ENCODE peak calls at places on chromosomes 7 and 10, in four cellular contexts. One of them, this sample, is unnamed.

GRCh38 chr10:49169776-49170175 is 18.4 kb downstream of the TMEM273 start:
- DNase-seq in progenitor cell of endocrine pancreas: no peak
- DNase-seq in caudate nucleus: no peak
- DNase-seq in CD8-positive, alpha-beta T cell: no peak
- DNase-seq in this sample: no peak

GRCh38 chr10:3741688-3742461 is 43.1 kb downstream of the KLF6 start:
- DNase-seq in progenitor cell of endocrine pancreas: no peak
- DNase-seq in CD8-positive, alpha-beta T cell: peak
- DNase-seq in caudate nucleus: no peak
- DNase-seq in this sample: no peak

GRCh38 chr7:101906291-101907260 is 89.2 kb downstream of the CUX1 start:
- DNase-seq in CD8-positive, alpha-beta T cell: no peak
- DNase-seq in caudate nucleus: no peak
- DNase-seq in progenitor cell of endocrine pancreas: no peak
- DNase-seq in this sample: no peak

GRCh38 chr10:12902135-12902572 is 99.4 kb downstream of the CCDC3 start:
- DNase-seq in caudate nucleus: peak
- DNase-seq in CD8-positive, alpha-beta T cell: peak
- DNase-seq in progenitor cell of endocrine pancreas: peak
- DNase-seq in this sample: no peak

GRCh38 chr10:17046989-17047388 is 82.6 kb downstream of the CUBN start:
- DNase-seq in CD8-positive, alpha-beta T cell: no peak
- DNase-seq in caudate nucleus: no peak
- DNase-seq in progenitor cell of endocrine pancreas: no peak
- DNase-seq in this sample: no peak

GRCh38 chr10:102432162-102432950 is at the start of gene CUEDC2:
- DNase-seq in CD8-positive, alpha-beta T cell: peak
- DNase-seq in progenitor cell of endocrine pancreas: peak
- DNase-seq in caudate nucleus: peak
- DNase-seq in this sample: peak

GRCh38 chr10:77501152-77501845 is 136.3 kb downstream of the KCNMA1 start:
- DNase-seq in CD8-positive, alpha-beta T cell: no peak
- DNase-seq in progenitor cell of endocrine pancreas: no peak
- DNase-seq in caudate nucleus: peak
- DNase-seq in this sample: no peak

GRCh38 chr10:91551856-91552255 is 81.0 kb downstream of the PPP1R3C start:
- DNase-seq in caudate nucleus: no peak
- DNase-seq in CD8-positive, alpha-beta T cell: no peak
- DNase-seq in progenitor cell of endocrine pancreas: no peak
- DNase-seq in this sample: peak

GRCh38 chr7:96157856-96158255 is 164.0 kb downstream of the SLC25A13 start:
- DNase-seq in caudate nucleus: no peak
- DNase-seq in progenitor cell of endocrine pancreas: no peak
- DNase-seq in CD8-positive, alpha-beta T cell: no peak
- DNase-seq in this sample: no peak

GRCh38 chr7:88485811-88486210 is 179.1 kb upstream of the STEAP4 start:
- DNase-seq in caudate nucleus: no peak
- DNase-seq in CD8-positive, alpha-beta T cell: no peak
- DNase-seq in progenitor cell of endocrine pancreas: no peak
- DNase-seq in this sample: no peak

GRCh38 chr10:79937256-79937635 is 11.7 kb downstream of the SFTPD start:
- DNase-seq in progenitor cell of endocrine pancreas: no peak
- DNase-seq in caudate nucleus: no peak
- DNase-seq in CD8-positive, alpha-beta T cell: no peak
- DNase-seq in this sample: no peak

GRCh38 chr7:117034851-117035462 is 81.7 kb downstream of the ST7 start:
- DNase-seq in CD8-positive, alpha-beta T cell: no peak
- DNase-seq in progenitor cell of endocrine pancreas: no peak
- DNase-seq in caudate nucleus: no peak
- DNase-seq in this sample: no peak

GRCh38 chr10:62442894-62443674 is 68.9 kb downstream of the ZNF365 start:
- DNase-seq in caudate nucleus: no peak
- DNase-seq in progenitor cell of endocrine pancreas: no peak
- DNase-seq in CD8-positive, alpha-beta T cell: no peak
- DNase-seq in this sample: no peak

GRCh38 chr7:151799506-151799905 is 77.4 kb downstream of the PRKAG2 start:
- DNase-seq in progenitor cell of endocrine pancreas: no peak
- DNase-seq in caudate nucleus: no peak
- DNase-seq in CD8-positive, alpha-beta T cell: no peak
- DNase-seq in this sample: no peak

GRCh38 chr10:115171392-115171960 is 78.3 kb downstream of the ATRNL1 start:
- DNase-seq in CD8-positive, alpha-beta T cell: no peak
- DNase-seq in caudate nucleus: no peak
- DNase-seq in progenitor cell of endocrine pancreas: no peak
- DNase-seq in this sample: no peak

GRCh38 chr7:2193120-2193519 is 39.6 kb downstream of the MAD1L1 start:
- DNase-seq in caudate nucleus: no peak
- DNase-seq in CD8-positive, alpha-beta T cell: no peak
- DNase-seq in progenitor cell of endocrine pancreas: no peak
- DNase-seq in this sample: no peak

GRCh38 chr7:2247141-2247985 is 5.3 kb downstream of the NUDT1 start:
- DNase-seq in progenitor cell of endocrine pancreas: peak
- DNase-seq in caudate nucleus: no peak
- DNase-seq in CD8-positive, alpha-beta T cell: no peak
- DNase-seq in this sample: no peak

GRCh38 chr10:5951167-5951711 is 26.1 kb downstream of the IL15RA start:
- DNase-seq in progenitor cell of endocrine pancreas: no peak
- DNase-seq in caudate nucleus: no peak
- DNase-seq in CD8-positive, alpha-beta T cell: no peak
- DNase-seq in this sample: no peak

GRCh38 chr7:95001258-95001657 is 93.9 kb downstream of the PPP1R9A start:
- DNase-seq in caudate nucleus: no peak
- DNase-seq in progenitor cell of endocrine pancreas: no peak
- DNase-seq in CD8-positive, alpha-beta T cell: no peak
- DNase-seq in this sample: no peak

GRCh38 chr10:121610798-121611325 is 12.6 kb upstream of the FGFR2 start:
- DNase-seq in progenitor cell of endocrine pancreas: no peak
- DNase-seq in CD8-positive, alpha-beta T cell: no peak
- DNase-seq in caudate nucleus: no peak
- DNase-seq in this sample: no peak

GRCh38 chr10:16788125-16788524 is 29.1 kb downstream of the RSU1 start:
- DNase-seq in CD8-positive, alpha-beta T cell: peak
- DNase-seq in progenitor cell of endocrine pancreas: no peak
- DNase-seq in caudate nucleus: no peak
- DNase-seq in this sample: no peak

GRCh38 chr7:7408001-7408770 is 127.5 kb downstream of the COL28A1 start:
- DNase-seq in CD8-positive, alpha-beta T cell: no peak
- DNase-seq in progenitor cell of endocrine pancreas: no peak
- DNase-seq in caudate nucleus: no peak
- DNase-seq in this sample: no peak

GRCh38 chr10:77458986-77459590 is 178.5 kb downstream of the KCNMA1 start:
- DNase-seq in CD8-positive, alpha-beta T cell: no peak
- DNase-seq in progenitor cell of endocrine pancreas: no peak
- DNase-seq in caudate nucleus: no peak
- DNase-seq in this sample: no peak

GRCh38 chr10:120979435-120980315 is 128.5 kb downstream of the WDR11 start:
- DNase-seq in caudate nucleus: no peak
- DNase-seq in CD8-positive, alpha-beta T cell: peak
- DNase-seq in progenitor cell of endocrine pancreas: peak
- DNase-seq in this sample: peak

GRCh38 chr7:77352688-77353406 is 63.3 kb downstream of the GSAP start:
- DNase-seq in progenitor cell of endocrine pancreas: no peak
- DNase-seq in CD8-positive, alpha-beta T cell: no peak
- DNase-seq in caudate nucleus: no peak
- DNase-seq in this sample: no peak

GRCh38 chr10:24457661-24458318 is 248.9 kb downstream of the KIAA1217 start:
- DNase-seq in progenitor cell of endocrine pancreas: no peak
- DNase-seq in caudate nucleus: no peak
- DNase-seq in CD8-positive, alpha-beta T cell: no peak
- DNase-seq in this sample: no peak

GRCh38 chr7:75937958-75938786 is 23.2 kb downstream of the POR start:
- DNase-seq in progenitor cell of endocrine pancreas: no peak
- DNase-seq in CD8-positive, alpha-beta T cell: no peak
- DNase-seq in caudate nucleus: peak
- DNase-seq in this sample: peak

GRCh38 chr7:71236488-71237179 is 104.7 kb downstream of the GALNT17 start:
- DNase-seq in CD8-positive, alpha-beta T cell: no peak
- DNase-seq in progenitor cell of endocrine pancreas: no peak
- DNase-seq in caudate nucleus: no peak
- DNase-seq in this sample: no peak

GRCh38 chr7:38318803-38319416 is 45.5 kb upstream of the TARP start:
- DNase-seq in caudate nucleus: no peak
- DNase-seq in CD8-positive, alpha-beta T cell: no peak
- DNase-seq in progenitor cell of endocrine pancreas: no peak
- DNase-seq in this sample: no peak

GRCh38 chr10:15427836-15428414 is 56.8 kb upstream of the FAM171A1 start:
- DNase-seq in progenitor cell of endocrine pancreas: no peak
- DNase-seq in caudate nucleus: no peak
- DNase-seq in CD8-positive, alpha-beta T cell: no peak
- DNase-seq in this sample: no peak

This sample was measured in dorsolateral prefrontal cortex.